ENCODE peak calls at places on chromosomes 12 and 14, in five cellular contexts. O is GM12878, D is HCT116, U is sigmoid colon, T is prostate gland. S is an unnamed sample.

GRCh38 chr14:89000007-89000942 is 175.8 kb downstream of the TTC8 start:
- DNase-seq in O (no peak), D (peak), U (no peak), T (no peak), S (peak)

GRCh38 chr14:70289138-70289537 is 70.3 kb downstream of the COX16 start:
- DNase-seq in O (peak), D (no peak), U (no peak), T (no peak), S (peak)

GRCh38 chr12:81187686-81188085 is 109.8 kb downstream of the ACSS3 start:
- DNase-seq in O (no peak), D (no peak), U (no peak), T (no peak), S (no peak)

GRCh38 chr14:95432152-95433093 is 84.0 kb downstream of the SYNE3 start:
- DNase-seq in O (no peak), D (no peak), U (peak), T (peak), S (no peak)

GRCh38 chr12:39830862-39831520 is 211.4 kb upstream of the ABCD2 start:
- DNase-seq in O (no peak), D (no peak), U (no peak), T (no peak), S (no peak)

GRCh38 chr12:1533602-1534304 is 60.6 kb downstream of the FBXL14 start:
- DNase-seq in O (peak), D (no peak), U (no peak), T (no peak), S (peak)

GRCh38 chr12:131753041-131753440 is 42.2 kb downstream of the SFSWAP start:
- DNase-seq in O (no peak), D (no peak), U (no peak), T (no peak), S (no peak)

GRCh38 chr14:101873401-101873800 is 91.0 kb upstream of the DYNC1H1 start:
- DNase-seq in O (no peak), D (no peak), U (no peak), T (no peak), S (no peak)

GRCh38 chr14:30943694-30944093 is 69.3 kb downstream of the COCH start:
- DNase-seq in O (no peak), D (no peak), U (no peak), T (no peak), S (no peak)

GRCh38 chr14:37668646-37669045 is 73.2 kb downstream of the TTC6 start:
- DNase-seq in O (no peak), D (no peak), U (no peak), T (no peak), S (no peak)

GRCh38 chr12:112170376-112170775 is 45.0 kb downstream of the TRAFD1 start:
- DNase-seq in O (no peak), D (no peak), U (no peak), T (no peak), S (peak)

GRCh38 chr12:1927751-1928351 is 9.4 kb upstream of the CACNA2D4 start:
- DNase-seq in O (no peak), D (no peak), U (peak), T (no peak), S (no peak)

GRCh38 chr14:74425525-74426201 is 347 bp downstream of the SYNDIG1L start:
- DNase-seq in O (no peak), D (no peak), U (no peak), T (no peak), S (no peak)

GRCh38 chr14:32609388-32609787 is 280.3 kb downstream of the AKAP6 start:
- DNase-seq in O (no peak), D (no peak), U (no peak), T (no peak), S (no peak)

GRCh38 chr14:71482701-71483100 is 449.5 kb upstream of the RGS6 start:
- DNase-seq in O (no peak), D (no peak), U (no peak), T (no peak), S (no peak)

GRCh38 chr12:13197526-13198141 is 1.1 kb downstream of the EMP1 start:
- DNase-seq in O (no peak), D (no peak), U (peak), T (no peak), S (no peak)

GRCh38 chr14:87111741-87112140 is 881.2 kb downstream of the GALC start:
- DNase-seq in O (no peak), D (no peak), U (no peak), T (no peak), S (no peak)

GRCh38 chr14:50521912-50522341 is 10.4 kb downstream of the MAP4K5 start:
- DNase-seq in O (no peak), D (no peak), U (no peak), T (no peak), S (no peak)

GRCh38 chr12:52041695-52042123 is 9.5 kb upstream of the NR4A1 start:
- DNase-seq in O (no peak), D (no peak), U (peak), T (no peak), S (no peak)

GRCh38 chr12:9211687-9212086 is 3.5 kb upstream of the PZP start:
- DNase-seq in O (no peak), D (no peak), U (no peak), T (no peak), S (no peak)

GRCh38 chr12:106760184-106760531 is 14.3 kb upstream of the RIC8B start:
- DNase-seq in O (peak), D (no peak), U (no peak), T (no peak), S (peak)

GRCh38 chr14:55699131-55700057 is 119.4 kb downstream of the KTN1 start:
- DNase-seq in O (no peak), D (no peak), U (no peak), T (no peak), S (no peak)

GRCh38 chr14:92121207-92121669 is 268 bp downstream of the NDUFB1 start:
- DNase-seq in O (no peak), D (no peak), U (peak), T (peak), S (peak)

GRCh38 chr12:11482955-11483354 is 87.6 kb upstream of the PRB2 start:
- DNase-seq in O (no peak), D (no peak), U (no peak), T (no peak), S (no peak)

GRCh38 chr12:75813066-75813465 is 218.5 kb downstream of the PHLDA1 start:
- DNase-seq in O (no peak), D (no peak), U (no peak), T (no peak), S (no peak)

GRCh38 chr12:75807494-75807893 is 224.1 kb downstream of the PHLDA1 start:
- DNase-seq in O (no peak), D (no peak), U (no peak), T (no peak), S (no peak)

GRCh38 chr12:75805905-75806304 is 225.7 kb downstream of the PHLDA1 start:
- DNase-seq in O (no peak), D (no peak), U (no peak), T (no peak), S (no peak)

GRCh38 chr12:75812341-75813018 is 219.1 kb downstream of the PHLDA1 start:
- DNase-seq in O (no peak), D (no peak), U (no peak), T (no peak), S (no peak)

GRCh38 chr12:75809745-75810144 is 221.8 kb downstream of the PHLDA1 start:
- DNase-seq in O (no peak), D (no peak), U (no peak), T (no peak), S (no peak)
- TF ChIP-seq POLR2AphosphoS5 in O (no peak), D (no peak), U (no peak), T (no peak), S (no peak)

GRCh38 chr12:70576341-70577282 is 60.6 kb downstream of the PTPRB start:
- DNase-seq in O (peak), D (peak), U (no peak), T (peak), S (peak)

GRCh38 chr12:70577283-70577634 is 60.0 kb downstream of the PTPRB start:
- DNase-seq in O (no peak), D (no peak), U (no peak), T (no peak), S (no peak)

GRCh38 chr12:70571029-70571428 is 66.2 kb downstream of the PTPRB start:
- DNase-seq in O (no peak), D (no peak), U (no peak), T (no peak), S (no peak)

GRCh38 chr12:70571705-70572269 is 65.4 kb downstream of the PTPRB start:
- DNase-seq in O (no peak), D (no peak), U (no peak), T (no peak), S (no peak)
- TF ChIP-seq POLR2AphosphoS5 in O (no peak), D (no peak), U (peak), T (no peak), S (no peak)

GRCh38 chr12:46676797-46677520 is 148.8 kb downstream of the SLC38A4 start:
- DNase-seq in O (no peak), D (no peak), U (no peak), T (no peak), S (no peak)

GRCh38 chr12:46676396-46676795 is 149.4 kb downstream of the SLC38A4 start:
- DNase-seq in O (no peak), D (no peak), U (no peak), T (no peak), S (no peak)

GRCh38 chr12:46674126-46674525 is 151.7 kb downstream of the SLC38A4 start:
- DNase-seq in O (no peak), D (no peak), U (no peak), T (no peak), S (no peak)

GRCh38 chr12:46675736-46676135 is 150.1 kb downstream of the SLC38A4 start:
- DNase-seq in O (no peak), D (no peak), U (no peak), T (no peak), S (no peak)

GRCh38 chr12:46674818-46675217 is 151.0 kb downstream of the SLC38A4 start:
- DNase-seq in O (no peak), D (no peak), U (no peak), T (no peak), S (no peak)
- TF ChIP-seq POLR2AphosphoS5 in O (no peak), D (no peak), U (no peak), T (no peak), S (no peak)

DNA sequence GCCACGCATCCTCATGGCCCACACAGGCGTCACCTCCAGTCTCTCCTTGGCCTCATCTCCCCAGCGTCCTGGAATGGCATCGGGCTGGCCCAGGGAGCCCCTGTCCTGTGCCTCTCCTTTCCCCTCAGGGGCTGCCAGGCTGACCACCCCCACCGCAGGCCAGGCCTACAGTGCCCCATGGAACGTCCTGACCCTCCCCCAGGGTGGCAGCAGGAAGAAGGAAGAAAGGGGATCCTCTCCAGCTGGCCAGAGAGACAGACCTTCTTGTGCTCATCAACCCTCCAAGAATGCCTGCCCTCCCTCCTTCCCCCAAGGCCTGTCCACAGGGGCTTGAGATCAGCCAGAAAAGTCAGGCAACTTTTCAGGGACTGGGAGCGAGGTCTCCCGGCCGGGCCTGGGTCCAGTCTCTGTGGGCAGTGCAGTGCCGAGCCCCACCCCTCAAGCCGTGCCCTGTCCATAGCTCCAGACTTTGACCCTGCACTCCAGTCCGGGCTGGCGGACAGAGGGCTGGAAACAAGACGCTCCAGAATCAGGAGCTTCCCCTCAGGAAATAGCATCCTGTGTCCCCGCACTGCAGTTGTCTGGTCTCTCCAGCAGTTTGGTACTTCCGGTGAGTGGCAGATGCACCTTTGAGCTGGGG is at the start of gene DAO:
- DNase-seq in O (no peak), D (no peak), U (no peak), T (no peak), S (no peak)
- TF ChIP-seq POLR2AphosphoS5 in O (no peak), D (no peak), U (no peak), T (no peak), S (no peak)

GRCh38 chr12:5503774-5504173 is 71.9 kb downstream of the NTF3 start:
- DNase-seq in O (no peak), D (no peak), U (peak), T (peak), S (no peak)
- TF ChIP-seq POLR2AphosphoS5 in O (no peak), D (no peak), U (no peak), T (peak), S (no peak)

DNA sequence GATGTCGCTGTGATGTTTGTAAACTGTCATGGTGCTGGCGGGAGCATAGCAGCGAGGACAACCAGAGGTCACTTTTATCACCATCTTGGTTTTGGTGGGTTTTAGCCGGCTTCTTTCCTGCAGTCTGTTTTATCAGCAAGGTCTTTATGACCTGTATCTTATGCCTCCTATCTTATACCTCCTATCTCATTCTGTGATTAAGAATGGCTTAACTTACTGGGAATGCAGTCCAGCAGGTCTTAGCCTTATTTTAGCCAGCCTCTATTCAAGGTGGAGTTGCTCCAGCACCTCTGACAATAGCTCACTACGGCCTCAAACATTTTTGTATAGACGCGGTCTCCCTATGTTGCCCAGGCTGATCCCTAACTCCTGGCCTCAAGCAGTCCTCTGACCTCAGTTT is 53.7 kb downstream of the B4GALNT3 start:
- DNase-seq in O (no peak), D (no peak), U (no peak), T (no peak), S (no peak)
- TF ChIP-seq POLR2AphosphoS5 in O (no peak), D (no peak), U (no peak), T (no peak), S (no peak)

S was measured in HL-60.